ENCODE peak calls at places on chromosomes 2 and 18, in four cellular contexts. One of them, this sample, is unnamed.
A peak's percentile ranks its signal among the peaks of the same experiment; 100 is the strongest.

GRCh38 chr2:39325966-39326365 is 82.2 kb upstream of the CDKL4 start:
- DNase-seq in Peyer's patch: no peak
- DNase-seq in kidney: no peak
- DNase-seq in foreskin fibroblast: peak; percentile 28
- DNase-seq in this sample: no peak

GRCh38 chr2:151774506-151774905 is 40.2 kb upstream of the NEB start:
- DNase-seq in Peyer's patch: no peak
- DNase-seq in kidney: no peak
- DNase-seq in foreskin fibroblast: peak; percentile 68
- DNase-seq in this sample: peak; percentile 55

GRCh38 chr2:26349690-26350089 is 3.1 kb upstream of the ADGRF3 start:
- DNase-seq in Peyer's patch: no peak
- DNase-seq in kidney: no peak
- DNase-seq in foreskin fibroblast: no peak
- DNase-seq in this sample: no peak

GRCh38 chr2:46082531-46083485 is 214.4 kb upstream of the EPAS1 start:
- DNase-seq in Peyer's patch: no peak
- DNase-seq in kidney: peak; percentile 81
- DNase-seq in foreskin fibroblast: peak; percentile 99
- DNase-seq in this sample: peak; percentile 67

GRCh38 chr2:239824866-239825704 is 200.1 kb downstream of the NDUFA10 start:
- DNase-seq in Peyer's patch: peak; percentile 24
- DNase-seq in kidney: peak; percentile 26
- DNase-seq in foreskin fibroblast: no peak
- DNase-seq in this sample: no peak

GRCh38 chr2:225090746-225091145 is 48.5 kb upstream of the DOCK10 start:
- DNase-seq in Peyer's patch: no peak
- DNase-seq in kidney: no peak
- DNase-seq in foreskin fibroblast: peak; percentile 59
- DNase-seq in this sample: no peak

GRCh38 chr2:233082222-233082933 is 22.2 kb downstream of the INPP5D start:
- DNase-seq in Peyer's patch: peak; percentile 25
- DNase-seq in kidney: peak; percentile 22
- DNase-seq in foreskin fibroblast: no peak
- DNase-seq in this sample: no peak

GRCh38 chr2:180110469-180110868 is 103.4 kb upstream of the CWC22 start:
- DNase-seq in Peyer's patch: no peak
- DNase-seq in kidney: no peak
- DNase-seq in foreskin fibroblast: no peak
- DNase-seq in this sample: no peak

GRCh38 chr18:34921811-34922385 is 119.3 kb upstream of the MAPRE2 start:
- DNase-seq in Peyer's patch: no peak
- DNase-seq in kidney: no peak
- DNase-seq in foreskin fibroblast: no peak
- DNase-seq in this sample: no peak

GRCh38 chr2:99598435-99598834 is 108.6 kb upstream of the REV1 start:
- DNase-seq in Peyer's patch: no peak
- DNase-seq in kidney: no peak
- DNase-seq in foreskin fibroblast: no peak
- DNase-seq in this sample: no peak

GRCh38 chr18:57784034-57784815 is 18.9 kb downstream of the ATP8B1 start:
- DNase-seq in Peyer's patch: no peak
- DNase-seq in kidney: peak; percentile 66
- DNase-seq in foreskin fibroblast: peak; percentile 49
- DNase-seq in this sample: peak; percentile 42

GRCh38 chr2:29920130-29920577 is 1.2 kb downstream of the ALK start:
- DNase-seq in Peyer's patch: peak; percentile 51
- DNase-seq in kidney: peak; percentile 86
- DNase-seq in foreskin fibroblast: peak; percentile 54
- DNase-seq in this sample: no peak

GRCh38 chr2:226798422-226799210 is 1.0 kb downstream of the IRS1 start:
- DNase-seq in Peyer's patch: peak; percentile 74
- DNase-seq in kidney: peak; percentile 85
- DNase-seq in foreskin fibroblast: peak; percentile 75
- DNase-seq in this sample: no peak

GRCh38 chr2:176097820-176098365 is 1.7 kb upstream of the HOXD12 start:
- DNase-seq in Peyer's patch: no peak
- DNase-seq in kidney: no peak
- DNase-seq in foreskin fibroblast: no peak
- DNase-seq in this sample: no peak

GRCh38 chr2:198762456-198762855 is 695.3 kb downstream of the SATB2 start:
- DNase-seq in Peyer's patch: no peak
- DNase-seq in kidney: no peak
- DNase-seq in foreskin fibroblast: peak; percentile 5
- DNase-seq in this sample: no peak

GRCh38 chr2:120765911-120766757 is 30.5 kb downstream of the GLI2 start:
- DNase-seq in Peyer's patch: peak; percentile 64
- DNase-seq in kidney: peak; percentile 96
- DNase-seq in foreskin fibroblast: peak; percentile 90
- DNase-seq in this sample: no peak

GRCh38 chr18:58027341-58027740 is 16.7 kb upstream of the NEDD4L start:
- DNase-seq in Peyer's patch: no peak
- DNase-seq in kidney: no peak
- DNase-seq in foreskin fibroblast: no peak
- DNase-seq in this sample: no peak

GRCh38 chr2:192886636-192887035 is 691.9 kb upstream of the TMEFF2 start:
- DNase-seq in Peyer's patch: no peak
- DNase-seq in kidney: no peak
- DNase-seq in foreskin fibroblast: no peak
- DNase-seq in this sample: no peak

GRCh38 chr18:55419132-55419938 is 168.7 kb downstream of the TCF4 start:
- DNase-seq in Peyer's patch: no peak
- DNase-seq in kidney: no peak
- DNase-seq in foreskin fibroblast: peak; percentile 24
- DNase-seq in this sample: no peak

GRCh38 chr18:2651981-2652380 is 3.5 kb upstream of the SMCHD1 start:
- DNase-seq in Peyer's patch: no peak
- DNase-seq in kidney: no peak
- DNase-seq in foreskin fibroblast: no peak
- DNase-seq in this sample: no peak

GRCh38 chr2:171811229-171811628 is 82.8 kb downstream of the SLC25A12 start:
- DNase-seq in Peyer's patch: no peak
- DNase-seq in kidney: no peak
- DNase-seq in foreskin fibroblast: peak; percentile 62
- DNase-seq in this sample: peak; percentile 23

GRCh38 chr18:45353530-45353929 is 261.7 kb upstream of the SLC14A2 start:
- DNase-seq in Peyer's patch: no peak
- DNase-seq in kidney: no peak
- DNase-seq in foreskin fibroblast: no peak
- DNase-seq in this sample: no peak

GRCh38 chr2:20172273-20173052 is 52.5 kb downstream of the SDC1 start:
- DNase-seq in Peyer's patch: peak; percentile 46
- DNase-seq in kidney: no peak
- DNase-seq in foreskin fibroblast: no peak
- DNase-seq in this sample: no peak

GRCh38 chr2:204203704-204204103 is 267.1 kb downstream of the ICOS start:
- DNase-seq in Peyer's patch: no peak
- DNase-seq in kidney: no peak
- DNase-seq in foreskin fibroblast: no peak
- DNase-seq in this sample: no peak

GRCh38 chr2:204202253-204202652 is 265.7 kb downstream of the ICOS start:
- DNase-seq in Peyer's patch: no peak
- DNase-seq in kidney: no peak
- DNase-seq in foreskin fibroblast: no peak
- DNase-seq in this sample: no peak

GRCh38 chr2:204207851-204208250 is 271.3 kb downstream of the ICOS start:
- DNase-seq in Peyer's patch: no peak
- DNase-seq in kidney: no peak
- DNase-seq in foreskin fibroblast: no peak
- DNase-seq in this sample: no peak

GRCh38 chr2:204205548-204205947 is 269.0 kb downstream of the ICOS start:
- DNase-seq in Peyer's patch: no peak
- DNase-seq in kidney: no peak
- DNase-seq in foreskin fibroblast: no peak
- DNase-seq in this sample: no peak

DNA sequence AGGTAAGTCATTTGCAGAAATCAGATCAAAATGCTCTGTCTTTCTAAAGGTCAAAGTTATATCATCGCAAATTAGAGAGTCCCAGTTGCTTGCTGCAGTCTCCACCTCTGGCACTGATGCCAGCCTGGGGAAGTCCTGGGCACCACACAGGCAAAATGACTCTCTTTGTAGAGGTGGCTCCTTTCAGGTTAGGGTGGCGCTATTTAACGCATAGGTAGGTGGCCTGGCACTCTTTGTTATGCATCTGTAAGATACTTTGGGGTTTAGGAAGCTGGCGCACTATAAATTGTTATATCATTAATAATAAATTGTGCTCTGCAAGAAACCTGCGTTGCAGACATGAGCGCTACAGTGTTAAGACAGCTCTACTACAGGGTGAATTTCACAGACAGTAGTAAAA is 268.5 kb downstream of the ICOS start:
- DNase-seq in Peyer's patch: no peak
- DNase-seq in kidney: no peak
- DNase-seq in foreskin fibroblast: no peak
- DNase-seq in this sample: no peak
- H3K4me3 ChIP-seq in Peyer's patch: no peak overlapping the region
- H3K4me3 ChIP-seq in kidney: no peak overlapping the region
- H3K4me3 ChIP-seq in foreskin fibroblast: no peak overlapping the region
- H3K4me3 ChIP-seq in this sample: no peak overlapping the region

GRCh38 chr2:110742412-110742811 is 10.0 kb downstream of the ACOXL start:
- DNase-seq in Peyer's patch: no peak
- DNase-seq in kidney: no peak
- DNase-seq in foreskin fibroblast: no peak
- DNase-seq in this sample: no peak

GRCh38 chr2:110744429-110744828 is 12.1 kb downstream of the ACOXL start:
- DNase-seq in Peyer's patch: no peak
- DNase-seq in kidney: no peak
- DNase-seq in foreskin fibroblast: no peak
- DNase-seq in this sample: no peak

GRCh38 chr2:110743600-110743999 is 11.2 kb downstream of the ACOXL start:
- DNase-seq in Peyer's patch: no peak
- DNase-seq in kidney: no peak
- DNase-seq in foreskin fibroblast: no peak
- DNase-seq in this sample: no peak

GRCh38 chr2:110740747-110741349 is 8.5 kb downstream of the ACOXL start:
- DNase-seq in Peyer's patch: no peak
- DNase-seq in kidney: no peak
- DNase-seq in foreskin fibroblast: no peak
- DNase-seq in this sample: no peak

GRCh38 chr2:110741491-110741980 is 9.2 kb downstream of the ACOXL start:
- DNase-seq in Peyer's patch: no peak
- DNase-seq in kidney: no peak
- DNase-seq in foreskin fibroblast: no peak
- DNase-seq in this sample: no peak
- TF ChIP-seq CTCF in Peyer's patch: no peak
- TF ChIP-seq CTCF in kidney: no peak
- TF ChIP-seq CTCF in foreskin fibroblast: no peak
- TF ChIP-seq CTCF in this sample: no peak

DNA sequence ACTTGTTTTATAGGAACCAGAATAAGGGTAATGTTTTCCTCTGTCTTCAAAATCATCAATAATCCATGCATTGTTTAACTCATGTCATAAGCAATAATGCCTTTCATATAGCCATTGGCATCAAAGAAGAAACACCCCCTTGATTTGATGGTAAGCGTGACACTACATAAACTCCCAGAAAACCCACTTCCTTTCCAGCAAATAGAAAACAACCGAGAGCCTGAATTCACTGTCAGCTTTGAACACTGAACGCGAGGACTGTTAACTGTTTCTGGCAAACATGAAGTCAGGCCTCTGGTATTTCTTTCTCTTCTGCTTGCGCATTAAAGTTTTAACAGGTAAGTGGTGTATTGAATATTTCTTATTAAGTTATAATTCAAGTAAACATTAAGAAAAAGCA is at the start of gene ICOS:
- DNase-seq in Peyer's patch: no peak
- DNase-seq in kidney: no peak
- DNase-seq in foreskin fibroblast: no peak
- DNase-seq in this sample: no peak
- H3K4me3 ChIP-seq in Peyer's patch: peak within 1 kb of the TSS; percentile 27
- H3K4me3 ChIP-seq in kidney: no peak within 1 kb of the TSS
- H3K4me3 ChIP-seq in foreskin fibroblast: no peak within 1 kb of the TSS
- H3K4me3 ChIP-seq in this sample: no peak within 1 kb of the TSS

GRCh38 chr18:657311-657997 is at the start of gene TYMS:
- DNase-seq in Peyer's patch: peak; percentile 82
- DNase-seq in kidney: peak; percentile 74
- DNase-seq in foreskin fibroblast: peak; percentile 66
- DNase-seq in this sample: no peak
- TF ChIP-seq CTCF in Peyer's patch: no peak
- TF ChIP-seq CTCF in kidney: no peak
- TF ChIP-seq CTCF in foreskin fibroblast: no peak
- TF ChIP-seq CTCF in this sample: peak; percentile 10

DNA sequence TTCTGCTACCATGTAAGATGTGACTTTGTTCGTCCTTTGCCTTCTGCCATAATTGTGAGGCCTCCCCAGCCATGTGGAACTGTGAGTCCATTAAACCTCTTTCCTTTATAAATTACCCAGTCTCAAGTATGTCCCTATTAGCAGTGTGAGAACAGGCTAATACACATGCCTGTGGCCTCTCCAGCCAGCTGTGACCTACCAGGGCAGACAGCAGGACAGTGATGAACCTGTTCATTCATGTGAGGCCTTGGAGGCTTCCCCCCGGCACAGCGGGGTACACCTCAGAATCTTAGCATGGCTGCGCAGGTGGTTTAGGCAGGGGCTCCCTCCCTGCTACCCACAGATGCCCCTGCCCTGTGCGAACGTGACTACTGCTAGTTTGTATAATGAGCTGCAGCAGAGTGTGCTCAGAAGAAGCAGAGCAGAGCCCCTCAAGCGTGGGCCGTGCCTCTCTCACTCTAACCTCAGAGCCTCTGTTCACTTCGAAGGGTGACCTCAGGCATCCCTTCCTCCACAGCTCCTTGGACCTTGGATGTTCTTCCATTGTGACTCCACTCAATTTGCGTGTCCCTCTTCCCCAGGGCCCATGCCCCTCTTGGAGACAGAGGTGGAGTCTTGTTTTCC is 161.5 kb downstream of the CTIF start:
- DNase-seq in Peyer's patch: no peak
- DNase-seq in kidney: no peak
- DNase-seq in foreskin fibroblast: no peak
- DNase-seq in this sample: no peak
- H3K4me3 ChIP-seq in Peyer's patch: no peak overlapping the region
- H3K4me3 ChIP-seq in kidney: no peak overlapping the region
- H3K4me3 ChIP-seq in foreskin fibroblast: no peak overlapping the region
- H3K4me3 ChIP-seq in this sample: no peak overlapping the region

DNA sequence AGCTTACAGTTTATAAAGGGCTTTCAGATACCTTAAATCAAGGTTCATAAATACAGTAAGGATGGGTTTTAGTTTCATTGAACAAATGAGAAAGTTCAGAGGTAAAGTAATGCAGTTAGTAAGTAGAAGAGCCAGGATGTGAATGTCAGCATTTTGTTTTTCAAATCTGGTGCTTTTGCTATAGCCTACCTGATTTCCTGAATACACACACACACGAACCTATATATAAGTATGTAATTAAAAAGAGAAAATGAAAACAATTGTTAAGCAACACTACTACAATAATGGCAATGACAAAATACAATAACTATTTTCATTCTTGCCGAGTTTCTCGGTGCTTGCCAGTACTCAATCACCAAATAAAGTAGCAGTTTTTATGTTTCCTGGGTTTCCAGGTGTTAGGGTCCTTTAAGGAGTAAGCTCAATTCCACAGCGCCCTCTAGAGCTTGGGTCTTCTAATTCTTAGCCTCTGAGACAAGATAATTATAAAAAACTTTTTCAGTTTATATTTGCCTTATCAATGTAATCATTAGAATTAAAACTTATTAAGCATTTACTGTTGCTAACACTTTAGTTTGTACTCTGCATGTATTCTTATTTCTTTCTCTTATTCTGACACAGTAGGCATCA is 512.9 kb upstream of the ACVR2A start:
- DNase-seq in Peyer's patch: no peak
- DNase-seq in kidney: no peak
- DNase-seq in foreskin fibroblast: peak; percentile 46
- DNase-seq in this sample: peak; percentile 13
- TF ChIP-seq CTCF in Peyer's patch: peak; percentile 17
- TF ChIP-seq CTCF in kidney: peak; percentile 33
- TF ChIP-seq CTCF in foreskin fibroblast: no peak
- TF ChIP-seq CTCF in this sample: peak; percentile 56